ENCODE peak calls at places on chromosomes 4 and X, in four cellular contexts. One of them, this sample, is unnamed.

GRCh38 chr4:80189956-80190671 is 7.2 kb upstream of the PRDM8 start:
- DNase-seq in AG10803: peak; percentile 61
- DNase-seq in Peyer's patch: no peak
- DNase-seq in breast epithelium: no peak
- DNase-seq in this sample: no peak

GRCh38 chrX:131792356-131792749 is 230.7 kb upstream of the STK26 start:
- DNase-seq in AG10803: peak; percentile 23
- DNase-seq in Peyer's patch: no peak
- DNase-seq in breast epithelium: peak; percentile 94
- DNase-seq in this sample: no peak

GRCh38 chr4:144449623-144450022 is 196.3 kb upstream of the HHIP start:
- DNase-seq in AG10803: peak; percentile 11
- DNase-seq in Peyer's patch: no peak
- DNase-seq in breast epithelium: no peak
- DNase-seq in this sample: no peak

GRCh38 chr4:52572936-52573485 is 86.1 kb downstream of the USP46 start:
- DNase-seq in AG10803: peak; percentile 79
- DNase-seq in Peyer's patch: no peak
- DNase-seq in breast epithelium: no peak
- DNase-seq in this sample: no peak

GRCh38 chrX:72026341-72027023 is 105.2 kb downstream of the RTL5 start:
- DNase-seq in AG10803: no peak
- DNase-seq in Peyer's patch: no peak
- DNase-seq in breast epithelium: peak; percentile 12
- DNase-seq in this sample: no peak

GRCh38 chr4:117400039-117400835 is 314.9 kb upstream of the TRAM1L1 start:
- DNase-seq in AG10803: peak; percentile 1
- DNase-seq in Peyer's patch: no peak
- DNase-seq in breast epithelium: no peak
- DNase-seq in this sample: no peak

GRCh38 chr4:36027203-36027602 is 217.1 kb downstream of the ARAP2 start:
- DNase-seq in AG10803: no peak
- DNase-seq in Peyer's patch: no peak
- DNase-seq in breast epithelium: no peak
- DNase-seq in this sample: no peak

GRCh38 chr4:133982533-133983224 is 218.9 kb downstream of the PABPC4L start:
- DNase-seq in AG10803: no peak
- DNase-seq in Peyer's patch: no peak
- DNase-seq in breast epithelium: no peak
- DNase-seq in this sample: no peak

GRCh38 chrX:65723706-65724105 is 56.3 kb downstream of the MSN start:
- DNase-seq in AG10803: no peak
- DNase-seq in Peyer's patch: no peak
- DNase-seq in breast epithelium: no peak
- DNase-seq in this sample: peak; percentile 62

GRCh38 chr4:18695733-18696527 is 674.4 kb upstream of the LCORL start:
- DNase-seq in AG10803: no peak
- DNase-seq in Peyer's patch: no peak
- DNase-seq in breast epithelium: no peak
- DNase-seq in this sample: no peak

GRCh38 chr4:117957570-117957969 is 76.7 kb upstream of the NDST3 start:
- DNase-seq in AG10803: no peak
- DNase-seq in Peyer's patch: no peak
- DNase-seq in breast epithelium: no peak
- DNase-seq in this sample: no peak

GRCh38 chrX:150219374-150220185 is 143.5 kb upstream of the MAMLD1 start:
- DNase-seq in AG10803: peak; percentile 72
- DNase-seq in Peyer's patch: no peak
- DNase-seq in breast epithelium: no peak
- DNase-seq in this sample: no peak

GRCh38 chr4:154622598-154622997 is 10.1 kb upstream of the FGG start:
- DNase-seq in AG10803: peak; percentile 37
- DNase-seq in Peyer's patch: no peak
- DNase-seq in breast epithelium: no peak
- DNase-seq in this sample: peak; percentile 18

GRCh38 chr4:13641084-13641483 is 13.6 kb upstream of the BOD1L1 start:
- DNase-seq in AG10803: no peak
- DNase-seq in Peyer's patch: no peak
- DNase-seq in breast epithelium: no peak
- DNase-seq in this sample: no peak

GRCh38 chr4:53908661-53909078 is 155.7 kb downstream of the CHIC2 start:
- DNase-seq in AG10803: peak; percentile 92
- DNase-seq in Peyer's patch: no peak
- DNase-seq in breast epithelium: no peak
- DNase-seq in this sample: peak; percentile 19

GRCh38 chr4:124943145-124943889 is 230.8 kb upstream of the ANKRD50 start:
- DNase-seq in AG10803: peak; percentile 13
- DNase-seq in Peyer's patch: no peak
- DNase-seq in breast epithelium: no peak
- DNase-seq in this sample: no peak

GRCh38 chr4:184688447-184688846 is 38.9 kb downstream of the PRIMPOL start:
- DNase-seq in AG10803: peak; percentile 89
- DNase-seq in Peyer's patch: no peak
- DNase-seq in breast epithelium: no peak
- DNase-seq in this sample: no peak

GRCh38 chr4:52852041-52852440 is 10.1 kb upstream of the RASL11B start:
- DNase-seq in AG10803: peak; percentile 32
- DNase-seq in Peyer's patch: no peak
- DNase-seq in breast epithelium: no peak
- DNase-seq in this sample: no peak

GRCh38 chr4:24137963-24138601 is 248.2 kb upstream of the PPARGC1A start:
- DNase-seq in AG10803: no peak
- DNase-seq in Peyer's patch: peak; percentile 69
- DNase-seq in breast epithelium: no peak
- DNase-seq in this sample: no peak

GRCh38 chr4:1554876-1555265 is 129.2 kb downstream of the FAM53A start:
- DNase-seq in AG10803: no peak
- DNase-seq in Peyer's patch: no peak
- DNase-seq in breast epithelium: peak; percentile 75
- DNase-seq in this sample: no peak

GRCh38 chr4:158890294-158890693 is 121.5 kb downstream of the FNIP2 start:
- DNase-seq in AG10803: no peak
- DNase-seq in Peyer's patch: no peak
- DNase-seq in breast epithelium: no peak
- DNase-seq in this sample: no peak

DNA sequence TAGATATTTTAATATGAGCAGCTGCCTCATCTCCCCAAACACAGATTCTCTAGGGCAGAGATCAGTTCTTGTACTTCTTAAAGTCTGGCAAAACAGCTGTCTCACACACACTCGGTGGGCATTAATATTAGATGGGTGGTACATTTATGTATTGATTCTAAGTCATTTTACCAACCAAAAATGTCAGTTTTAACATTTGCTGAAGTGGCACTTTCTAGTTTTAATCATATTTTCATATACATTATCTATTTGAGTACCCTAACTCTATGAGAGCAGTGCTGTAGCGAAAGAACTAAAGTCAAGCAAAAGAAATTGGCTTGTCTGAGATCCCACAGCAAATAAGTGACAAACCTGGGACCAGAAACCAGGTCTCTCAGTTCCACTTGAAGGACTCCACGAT is 134.5 kb upstream of the SPRY1 start:
- DNase-seq in AG10803: no peak
- DNase-seq in Peyer's patch: no peak
- DNase-seq in breast epithelium: no peak
- DNase-seq in this sample: no peak
- H3K4me3 ChIP-seq in AG10803: no peak overlapping the region
- H3K4me3 ChIP-seq in Peyer's patch: no peak overlapping the region
- H3K4me3 ChIP-seq in breast epithelium: no peak overlapping the region
- H3K4me3 ChIP-seq in this sample: no peak overlapping the region

GRCh38 chr4:147843162-147843561 is 111.3 kb downstream of the ARHGAP10 start:
- DNase-seq in AG10803: no peak
- DNase-seq in Peyer's patch: no peak
- DNase-seq in breast epithelium: no peak
- DNase-seq in this sample: no peak
- TF ChIP-seq CTCF in AG10803: no peak
- TF ChIP-seq CTCF in Peyer's patch: no peak
- TF ChIP-seq CTCF in breast epithelium: no peak
- TF ChIP-seq CTCF in this sample: peak; percentile 47

DNA sequence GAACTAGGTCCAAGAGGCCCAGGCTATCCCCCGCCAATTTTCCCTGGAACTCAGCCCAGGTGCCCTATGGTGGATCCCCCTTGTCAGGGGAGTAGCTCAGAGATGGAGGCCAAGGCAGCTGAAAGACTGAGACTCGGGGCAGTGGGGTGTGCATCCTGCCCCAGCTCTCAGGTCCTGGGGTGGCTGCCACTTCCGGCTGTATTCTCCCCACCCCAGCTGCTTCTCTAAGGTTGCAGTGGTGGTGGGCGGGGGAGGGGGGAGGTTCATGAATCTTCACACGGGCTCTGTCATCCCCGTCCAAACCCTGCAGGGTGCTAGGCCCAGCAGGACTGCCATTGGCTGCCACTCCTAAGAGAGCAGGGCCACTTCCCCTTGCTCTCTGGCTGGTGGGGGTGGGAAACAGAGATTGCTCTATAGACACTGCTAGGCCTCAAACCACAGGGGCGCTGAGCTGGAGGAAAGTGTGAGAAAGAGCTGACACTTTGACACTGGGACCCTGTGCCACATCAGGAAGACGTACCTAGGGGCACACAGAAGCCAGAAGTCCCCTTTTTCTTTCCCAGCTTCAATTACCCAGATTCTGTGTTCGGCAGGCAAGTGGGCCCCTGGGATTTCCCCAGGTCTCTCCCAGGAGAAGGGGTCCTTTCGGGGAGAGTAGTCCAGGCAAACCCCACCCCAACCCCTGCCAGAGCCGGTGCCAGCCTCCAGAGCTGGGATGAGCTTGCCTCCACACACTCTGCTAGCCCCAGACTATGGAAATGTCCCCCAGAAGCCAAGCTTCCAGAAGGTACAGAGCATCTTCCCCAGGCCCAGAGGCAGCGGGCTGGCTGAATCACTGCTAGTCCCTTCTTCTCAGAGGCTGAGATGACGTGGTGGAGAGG is 1.6 kb downstream of the SASH3 start:
- DNase-seq in AG10803: no peak
- DNase-seq in Peyer's patch: no peak
- DNase-seq in breast epithelium: peak; percentile 35
- DNase-seq in this sample: peak; percentile 87
- H3K4me3 ChIP-seq in AG10803: no peak overlapping the region
- H3K4me3 ChIP-seq in Peyer's patch: peak overlapping the region; percentile 31
- H3K4me3 ChIP-seq in breast epithelium: peak overlapping the region; percentile 22
- H3K4me3 ChIP-seq in this sample: peak overlapping the region; percentile 76

GRCh38 chrX:108590496-108590895 is 145.9 kb downstream of the IRS4 start:
- DNase-seq in AG10803: no peak
- DNase-seq in Peyer's patch: no peak
- DNase-seq in breast epithelium: no peak
- DNase-seq in this sample: no peak

GRCh38 chrX:108582151-108582550 is 142.5 kb downstream of the COL4A5 start:
- DNase-seq in AG10803: no peak
- DNase-seq in Peyer's patch: no peak
- DNase-seq in breast epithelium: no peak
- DNase-seq in this sample: no peak

GRCh38 chrX:108584617-108585211 is 145.1 kb downstream of the COL4A5 start:
- DNase-seq in AG10803: peak; percentile 0
- DNase-seq in Peyer's patch: no peak
- DNase-seq in breast epithelium: no peak
- DNase-seq in this sample: peak; percentile 0
- TF ChIP-seq CTCF in AG10803: peak; percentile 40
- TF ChIP-seq CTCF in Peyer's patch: no peak
- TF ChIP-seq CTCF in breast epithelium: no peak
- TF ChIP-seq CTCF in this sample: peak; percentile 40

GRCh38 chr4:109914356-109914755 is 1.7 kb downstream of the EGF start:
- DNase-seq in AG10803: no peak
- DNase-seq in Peyer's patch: no peak
- DNase-seq in breast epithelium: no peak
- DNase-seq in this sample: no peak

GRCh38 chr4:109915385-109916002 is 2.8 kb downstream of the EGF start:
- DNase-seq in AG10803: no peak
- DNase-seq in Peyer's patch: no peak
- DNase-seq in breast epithelium: no peak
- DNase-seq in this sample: no peak

GRCh38 chr4:109912706-109913621 is at the start of gene EGF:
- DNase-seq in AG10803: peak; percentile 26
- DNase-seq in Peyer's patch: no peak
- DNase-seq in breast epithelium: no peak
- DNase-seq in this sample: no peak

GRCh38 chr4:109916003-109916399 is 3.3 kb downstream of the EGF start:
- DNase-seq in AG10803: no peak
- DNase-seq in Peyer's patch: no peak
- DNase-seq in breast epithelium: no peak
- DNase-seq in this sample: no peak

DNA sequence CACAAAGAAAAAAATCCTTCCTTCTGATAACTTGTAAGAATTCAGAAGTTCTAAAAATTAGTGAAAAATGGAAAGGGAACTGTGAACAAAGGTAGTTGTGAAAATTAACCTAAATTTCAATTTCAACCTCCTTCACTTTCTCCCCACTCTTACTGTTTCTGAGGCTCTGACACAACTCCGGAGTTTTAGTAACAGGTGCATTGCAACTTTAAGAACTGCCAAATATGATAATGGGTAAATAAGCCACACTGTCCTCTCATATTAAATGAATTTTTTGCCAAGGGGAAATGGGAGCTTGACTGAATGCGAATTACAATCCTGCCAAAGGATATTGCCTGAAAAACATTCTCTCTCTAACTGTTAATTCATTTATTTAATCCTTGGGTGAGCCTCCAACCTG is 1.2 kb downstream of the EGF start:
- DNase-seq in AG10803: no peak
- DNase-seq in Peyer's patch: no peak
- DNase-seq in breast epithelium: no peak
- DNase-seq in this sample: no peak
- H3K4me3 ChIP-seq in AG10803: no peak overlapping the region
- H3K4me3 ChIP-seq in Peyer's patch: no peak overlapping the region
- H3K4me3 ChIP-seq in breast epithelium: no peak overlapping the region
- H3K4me3 ChIP-seq in this sample: no peak overlapping the region

GRCh38 chr4:157803441-157804168 is 369.2 kb downstream of the GASK1B start:
- DNase-seq in AG10803: no peak
- DNase-seq in Peyer's patch: no peak
- DNase-seq in breast epithelium: no peak
- DNase-seq in this sample: no peak

GRCh38 chr4:157806176-157806575 is 366.6 kb downstream of the GASK1B start:
- DNase-seq in AG10803: no peak
- DNase-seq in Peyer's patch: no peak
- DNase-seq in breast epithelium: no peak
- DNase-seq in this sample: no peak

GRCh38 chr4:157808796-157809408 is 363.9 kb downstream of the GASK1B start:
- DNase-seq in AG10803: no peak
- DNase-seq in Peyer's patch: no peak
- DNase-seq in breast epithelium: no peak
- DNase-seq in this sample: no peak

GRCh38 chr4:157804169-157804543 is 368.7 kb downstream of the GASK1B start:
- DNase-seq in AG10803: no peak
- DNase-seq in Peyer's patch: no peak
- DNase-seq in breast epithelium: no peak
- DNase-seq in this sample: no peak

DNA sequence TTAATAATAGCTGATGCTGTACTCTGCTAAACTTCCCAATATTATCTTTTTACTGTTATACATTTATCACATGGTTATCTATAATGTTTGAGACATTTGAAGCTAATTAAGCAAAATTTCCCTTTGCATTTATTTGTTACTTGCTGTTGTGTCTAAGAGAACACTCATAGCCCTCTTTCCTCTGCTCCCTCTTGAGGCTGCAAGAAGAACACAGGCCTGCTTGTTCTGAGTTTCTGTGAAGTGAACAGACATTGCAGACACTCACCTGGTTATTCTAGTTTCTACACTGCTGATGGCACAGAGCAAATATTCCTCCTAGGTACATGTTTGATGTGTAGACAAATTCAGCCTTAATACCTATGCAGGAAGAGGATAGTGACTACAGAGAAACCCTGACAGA is 367.8 kb downstream of the GASK1B start:
- DNase-seq in AG10803: no peak
- DNase-seq in Peyer's patch: no peak
- DNase-seq in breast epithelium: no peak
- DNase-seq in this sample: no peak
- TF ChIP-seq CTCF in AG10803: no peak
- TF ChIP-seq CTCF in Peyer's patch: no peak
- TF ChIP-seq CTCF in breast epithelium: peak; percentile 19
- TF ChIP-seq CTCF in this sample: peak; percentile 7

This sample was measured in GM12864.